ENCODE peak calls at places on chromosomes 11 and 22, in eight cellular contexts. J is AG04450, A is colonic mucosa, N is esophagus squamous epithelium, F is astrocyte of the cerebellum, K is fibroblast of the aortic adventitia, L is mucosa of descending colon, E is A549. T is an unnamed sample.

GRCh38 chr22:28027453-28028448 is 108.7 kb upstream of the PITPNB start:
- DNase-seq in J (no peak), A (peak), N (no peak), F (peak), K (peak), L (no peak), E (no peak), T (no peak)

GRCh38 chr11:70948855-70949551 is 303.4 kb downstream of the SHANK2 start:
- DNase-seq in J (no peak), A (no peak), N (no peak), F (no peak), K (no peak), L (no peak), E (no peak), T (no peak)

GRCh38 chr11:78810489-78811090 is 235.9 kb upstream of the NARS2 start:
- DNase-seq in J (no peak), A (no peak), N (no peak), F (no peak), K (no peak), L (no peak), E (no peak), T (no peak)

GRCh38 chr11:9615031-9615451 is 41.6 kb downstream of the WEE1 start:
- DNase-seq in J (no peak), A (no peak), N (no peak), F (no peak), K (peak), L (no peak), E (no peak), T (no peak)

GRCh38 chr22:37298748-37299495 is 16.6 kb downstream of the CYTH4 start:
- DNase-seq in J (no peak), A (no peak), N (no peak), F (no peak), K (no peak), L (no peak), E (no peak), T (no peak)

GRCh38 chr11:126080206-126080941 is 17.7 kb upstream of the CDON start:
- DNase-seq in J (no peak), A (no peak), N (no peak), F (no peak), K (peak), L (no peak), E (peak), T (no peak)

GRCh38 chr11:11942668-11943067 is 65.8 kb downstream of the DKK3 start:
- DNase-seq in J (no peak), A (no peak), N (no peak), F (no peak), K (no peak), L (no peak), E (no peak), T (no peak)

GRCh38 chr22:46767249-46767985 is 5.0 kb downstream of the TBC1D22A start:
- DNase-seq in J (no peak), A (no peak), N (no peak), F (no peak), K (no peak), L (no peak), E (no peak), T (no peak)

GRCh38 chr11:1762537-1763302 is 1.0 kb downstream of the CTSD start:
- DNase-seq in J (no peak), A (peak), N (no peak), F (no peak), K (peak), L (peak), E (peak), T (no peak)

GRCh38 chr11:21545701-21546100 is 647.2 kb upstream of the ANO5 start:
- DNase-seq in J (no peak), A (no peak), N (no peak), F (no peak), K (no peak), L (no peak), E (no peak), T (no peak)

GRCh38 chr11:73223998-73224730 is 6.1 kb downstream of the P2RY2 start:
- DNase-seq in J (no peak), A (no peak), N (no peak), F (no peak), K (no peak), L (peak), E (no peak), T (no peak)

GRCh38 chr11:13429836-13430235 is 33.2 kb downstream of the BTBD10 start:
- DNase-seq in J (no peak), A (no peak), N (no peak), F (no peak), K (no peak), L (no peak), E (no peak), T (no peak)

GRCh38 chr11:83643115-83643514 is 356.9 kb upstream of the CCDC90B start:
- DNase-seq in J (no peak), A (no peak), N (no peak), F (no peak), K (no peak), L (no peak), E (no peak), T (no peak)

GRCh38 chr22:32042924-32043323 is at the start of gene SLC5A1:
- DNase-seq in J (no peak), A (peak), N (no peak), F (no peak), K (no peak), L (peak), E (no peak), T (no peak)

GRCh38 chr11:60932605-60933346 is 8.5 kb downstream of the TMEM132A start:
- DNase-seq in J (no peak), A (no peak), N (no peak), F (no peak), K (no peak), L (no peak), E (no peak), T (no peak)

GRCh38 chr11:3977078-3977477 is 117.5 kb upstream of the RRM1 start:
- DNase-seq in J (no peak), A (no peak), N (no peak), F (no peak), K (no peak), L (no peak), E (no peak), T (no peak)

GRCh38 chr11:120759046-120759445 is 247.5 kb downstream of the GRIK4 start:
- DNase-seq in J (no peak), A (no peak), N (no peak), F (no peak), K (no peak), L (no peak), E (no peak), T (no peak)

GRCh38 chr22:25083414-25084166 is 116.1 kb upstream of the CRYBB3 start:
- DNase-seq in J (no peak), A (no peak), N (no peak), F (no peak), K (no peak), L (no peak), E (no peak), T (no peak)

GRCh38 chr22:23700706-23701105 is 9.9 kb downstream of the RGL4 start:
- DNase-seq in J (no peak), A (no peak), N (no peak), F (no peak), K (no peak), L (no peak), E (no peak), T (no peak)

GRCh38 chr11:21411114-21411513 is 741.7 kb downstream of the NELL1 start:
- DNase-seq in J (no peak), A (no peak), N (no peak), F (peak), K (no peak), L (no peak), E (no peak), T (no peak)

GRCh38 chr22:19523240-19524169 is 705 bp downstream of the CLDN5 start:
- DNase-seq in J (no peak), A (no peak), N (no peak), F (no peak), K (peak), L (no peak), E (no peak), T (no peak)

GRCh38 chr22:36369922-36370781 is 17.6 kb downstream of the MYH9 start:
- DNase-seq in J (no peak), A (peak), N (no peak), F (no peak), K (peak), L (peak), E (no peak), T (no peak)

GRCh38 chr11:122140535-122140934 is 24.5 kb upstream of the BLID start:
- DNase-seq in J (peak), A (no peak), N (no peak), F (peak), K (peak), L (no peak), E (no peak), T (no peak)

GRCh38 chr22:49320714-49321476 is 506.8 kb downstream of the BRD1 start:
- DNase-seq in J (no peak), A (no peak), N (no peak), F (no peak), K (no peak), L (no peak), E (no peak), T (no peak)

GRCh38 chr11:86696004-86696403 is 23.6 kb upstream of the ME3 start:
- DNase-seq in J (peak), A (no peak), N (no peak), F (peak), K (peak), L (no peak), E (no peak), T (peak)

GRCh38 chr11:94131363-94132115 is 2.9 kb downstream of the PANX1 start:
- DNase-seq in J (no peak), A (no peak), N (no peak), F (no peak), K (peak), L (no peak), E (no peak), T (no peak)

GRCh38 chr22:42473484-42474193 is 41.4 kb upstream of the NFAM1 start:
- DNase-seq in J (peak), A (peak), N (no peak), F (peak), K (peak), L (no peak), E (peak), T (peak)

GRCh38 chr22:29457730-29458129 is 19.3 kb downstream of the RFPL1 start:
- DNase-seq in J (no peak), A (peak), N (no peak), F (no peak), K (peak), L (no peak), E (peak), T (no peak)

GRCh38 chr22:48754611-48755331 is 1072.9 kb downstream of the BRD1 start:
- DNase-seq in J (no peak), A (peak), N (no peak), F (no peak), K (no peak), L (no peak), E (no peak), T (no peak)

GRCh38 chr11:13963169-13963948 is 836 bp downstream of the SPON1 start:
- DNase-seq in J (no peak), A (peak), N (no peak), F (no peak), K (peak), L (peak), E (no peak), T (no peak)

GRCh38 chr11:97814325-97814959 is 1206.3 kb upstream of the CNTN5 start:
- DNase-seq in J (no peak), A (no peak), N (no peak), F (no peak), K (peak), L (no peak), E (no peak), T (no peak)

DNA sequence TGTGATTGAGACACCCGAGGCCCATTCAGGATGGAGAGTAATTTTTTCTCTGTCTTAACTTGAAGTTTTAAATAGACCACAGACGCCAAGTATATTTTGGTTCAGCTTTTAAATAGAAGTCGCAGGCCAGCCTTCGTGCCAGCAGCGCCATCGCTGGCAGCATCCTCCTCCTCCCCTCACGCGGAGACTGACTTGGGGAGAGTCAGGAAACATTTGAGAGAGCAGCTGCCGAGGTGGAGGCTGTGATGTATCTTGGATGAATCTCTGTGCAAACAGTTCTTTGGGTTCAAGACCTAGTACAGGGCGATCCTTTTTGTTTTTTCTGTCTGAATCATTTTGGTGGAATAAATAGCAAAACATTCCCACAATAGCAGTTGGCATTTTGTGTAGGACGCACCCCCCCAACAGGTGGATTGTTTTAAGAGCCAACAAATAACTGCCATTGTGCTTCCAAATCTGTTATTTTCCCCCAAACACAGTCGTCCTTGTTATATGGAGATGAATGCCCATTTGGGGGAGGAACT is 920 bp upstream of the DMC1 start:
- DNase-seq in J (no peak), A (peak), N (no peak), F (no peak), K (peak), L (peak), E (peak), T (no peak)
- H3K4me3 ChIP-seq in J (peak), A (peak), N (peak), F (peak), K (peak), L (no peak), E (peak), T (peak)

GRCh38 chr11:2892215-2893020 is 6.8 kb upstream of the CDKN1C start:
- DNase-seq in J (no peak), A (peak), N (no peak), F (no peak), K (peak), L (peak), E (peak), T (no peak)

GRCh38 chr11:2889399-2890273 is 4.1 kb upstream of the CDKN1C start:
- DNase-seq in J (no peak), A (no peak), N (no peak), F (no peak), K (no peak), L (peak), E (no peak), T (no peak)

GRCh38 chr11:2891291-2891690 is 5.7 kb upstream of the CDKN1C start:
- DNase-seq in J (no peak), A (no peak), N (no peak), F (no peak), K (no peak), L (peak), E (no peak), T (no peak)

GRCh38 chr11:2891901-2892214 is 6.3 kb upstream of the CDKN1C start:
- DNase-seq in J (no peak), A (peak), N (no peak), F (no peak), K (peak), L (peak), E (no peak), T (no peak)

GRCh38 chr11:2890466-2891241 is 5.1 kb upstream of the CDKN1C start:
- DNase-seq in J (no peak), A (peak), N (no peak), F (no peak), K (no peak), L (peak), E (no peak), T (no peak)
- TF ChIP-seq CTCF in J (no peak), A (no peak), N (no peak), F (no peak), K (no peak), L (no peak), E (no peak), T (no peak)

GRCh38 chr11:134216816-134217215 is 7.0 kb downstream of the NCAPD3 start:
- DNase-seq in J (no peak), A (no peak), N (no peak), F (no peak), K (no peak), L (no peak), E (no peak), T (no peak)

DNA sequence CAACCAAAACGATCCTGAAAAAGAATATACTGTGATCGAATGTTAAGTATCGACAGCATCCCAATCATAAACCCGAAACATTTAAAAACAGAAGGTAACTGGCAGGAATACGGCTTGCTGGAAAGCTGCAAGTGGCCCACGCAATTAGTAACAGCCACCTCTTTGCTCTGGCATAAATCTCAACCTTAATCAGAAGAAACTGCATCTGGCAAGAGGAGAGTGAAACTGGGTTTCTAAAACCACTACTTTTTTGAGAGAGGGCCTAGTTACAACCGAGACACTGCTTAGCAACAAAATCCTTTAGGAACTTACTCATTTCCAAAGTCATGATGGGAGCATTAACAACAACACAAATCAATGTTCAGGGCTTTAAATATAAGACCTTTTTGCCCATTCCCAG is 7.9 kb downstream of the NCAPD3 start:
- DNase-seq in J (no peak), A (no peak), N (no peak), F (no peak), K (no peak), L (no peak), E (no peak), T (no peak)
- H3K4me3 ChIP-seq in J (no peak), A (no peak), N (no peak), F (no peak), K (no peak), L (no peak), E (no peak), T (no peak)

GRCh38 chr11:128470081-128470480 is 117.3 kb downstream of the ETS1 start:
- DNase-seq in J (no peak), A (no peak), N (no peak), F (no peak), K (no peak), L (no peak), E (no peak), T (no peak)

GRCh38 chr11:128468106-128468505 is 119.3 kb downstream of the ETS1 start:
- DNase-seq in J (no peak), A (no peak), N (no peak), F (no peak), K (no peak), L (no peak), E (no peak), T (no peak)

GRCh38 chr11:128467610-128468041 is 119.7 kb downstream of the ETS1 start:
- DNase-seq in J (peak), A (no peak), N (no peak), F (peak), K (peak), L (no peak), E (peak), T (peak)

GRCh38 chr11:128471138-128471661 is 116.2 kb downstream of the ETS1 start:
- DNase-seq in J (no peak), A (no peak), N (no peak), F (no peak), K (no peak), L (no peak), E (no peak), T (no peak)

DNA sequence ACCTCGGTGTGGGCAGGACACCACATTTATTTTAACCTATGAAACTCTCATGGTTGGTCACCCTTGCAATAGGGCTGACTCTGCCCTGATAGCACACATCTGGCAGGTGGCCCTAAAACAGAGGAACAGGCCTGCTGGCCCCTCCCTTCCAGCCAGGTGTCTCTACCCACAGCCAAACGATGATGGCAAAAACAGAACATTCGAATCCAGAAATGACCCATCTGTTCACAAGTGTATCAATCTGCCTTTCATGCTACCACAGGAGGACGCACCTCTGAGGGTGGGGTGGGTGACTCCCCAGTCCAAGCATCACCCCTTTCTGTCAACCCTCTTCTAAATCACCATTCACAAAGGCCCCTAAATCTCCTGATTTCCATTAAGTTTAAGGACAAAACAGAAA is 118.1 kb downstream of the ETS1 start:
- DNase-seq in J (no peak), A (no peak), N (no peak), F (no peak), K (no peak), L (no peak), E (no peak), T (no peak)
- TF ChIP-seq CTCF in J (no peak), A (no peak), N (no peak), F (no peak), K (no peak), L (no peak), E (no peak), T (no peak)

GRCh38 chr22:39503590-39503989 is 1.5 kb downstream of the MIEF1 start:
- DNase-seq in J (no peak), A (no peak), N (no peak), F (no peak), K (no peak), L (no peak), E (no peak), T (no peak)
- H3K4me3 ChIP-seq in J (peak), A (peak), N (peak), F (peak), K (peak), L (no peak), E (peak), T (peak)

GRCh38 chr11:69475141-69475865 is 6.2 kb upstream of the LINC01488 start:
- DNase-seq in J (no peak), A (no peak), N (no peak), F (no peak), K (no peak), L (peak), E (no peak), T (no peak)
- TF ChIP-seq CTCF in J (no peak), A (no peak), N (no peak), F (no peak), K (no peak), L (no peak), E (no peak), T (no peak)

GRCh38 chr11:17734986-17735822 is 623 bp downstream of the KCNC1 start:
- DNase-seq in J (peak), A (peak), N (no peak), F (peak), K (peak), L (peak), E (peak), T (peak)
- H3K4me3 ChIP-seq in J (peak), A (peak), N (peak), F (peak), K (peak), L (no peak), E (peak), T (no peak)

GRCh38 chr11:119729581-119730346 is 764 bp upstream of the NECTIN1 start:
- DNase-seq in J (peak), A (peak), N (no peak), F (no peak), K (peak), L (peak), E (peak), T (no peak)
- TF ChIP-seq CTCF in J (no peak), A (peak), N (no peak), F (no peak), K (peak), L (no peak), E (peak), T (no peak)

DNA sequence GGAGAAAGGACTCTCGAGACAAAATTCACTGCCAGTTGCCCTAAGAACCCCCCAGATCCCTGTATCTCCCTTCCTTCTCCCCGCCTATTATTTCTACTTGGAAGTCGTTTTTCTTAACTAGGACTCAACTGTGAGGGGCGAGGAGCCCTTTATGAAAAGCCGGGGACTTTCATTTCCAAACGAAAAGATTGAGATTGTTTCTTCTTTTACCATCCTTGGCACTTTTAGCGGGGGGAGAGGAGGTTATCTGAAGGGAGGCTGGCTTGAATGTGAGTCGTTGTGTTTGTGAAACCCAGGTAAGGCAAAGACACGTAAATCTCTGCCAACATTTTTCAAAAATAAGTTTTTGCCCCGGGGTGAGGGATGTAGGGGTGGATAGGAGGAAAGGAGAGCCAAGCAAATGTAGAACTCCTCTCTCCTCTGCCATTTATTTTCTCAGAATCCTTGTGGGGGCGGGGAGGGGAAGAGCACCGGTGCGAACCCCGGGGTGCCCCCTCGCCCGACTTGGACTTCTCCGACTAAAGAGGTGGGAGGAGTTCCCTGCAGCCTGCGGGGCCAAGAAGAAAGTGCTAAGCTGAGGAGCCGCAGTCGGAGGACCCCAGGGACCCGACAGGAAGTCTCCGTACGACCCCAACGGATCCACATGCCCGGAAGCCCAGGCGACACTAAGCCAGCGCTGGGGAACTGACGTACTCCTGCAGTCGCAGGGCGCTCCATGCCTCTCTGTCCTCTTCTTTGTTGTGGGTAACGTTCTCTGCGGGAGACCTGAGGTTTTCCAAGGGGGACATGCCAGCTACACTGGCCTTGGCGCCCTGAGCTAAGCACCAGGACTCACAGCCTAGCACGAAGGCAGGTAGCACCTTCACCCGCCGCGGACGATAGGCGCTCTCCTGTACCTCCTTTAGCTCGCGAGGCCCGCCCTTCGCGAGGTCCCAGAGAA is 2.3 kb upstream of the WT1 start:
- DNase-seq in J (no peak), A (no peak), N (no peak), F (no peak), K (no peak), L (no peak), E (no peak), T (no peak)
- H3K4me3 ChIP-seq in J (no peak), A (no peak), N (no peak), F (no peak), K (no peak), L (no peak), E (no peak), T (no peak)

T was measured in AG09309.